ENCODE peak calls at places on chromosome 9, in five cellular contexts. One of them, this sample, is unnamed.

GRCh38 chr9:89278997-89279739 is 31.8 kb upstream of the CKS2 start:
- DNase-seq in fibroblast of mammary gland: peak; percentile 81
- DNase-seq in body of pancreas: peak; percentile 12
- DNase-seq in AG04450: peak; percentile 21
- DNase-seq in glutamatergic neuron: no peak
- DNase-seq in this sample: no peak

GRCh38 chr9:106339882-106340281 is 523.1 kb upstream of the ZNF462 start:
- DNase-seq in fibroblast of mammary gland: no peak
- DNase-seq in body of pancreas: no peak
- DNase-seq in AG04450: no peak
- DNase-seq in glutamatergic neuron: no peak
- DNase-seq in this sample: no peak

GRCh38 chr9:104961238-104961637 is 33.3 kb upstream of the ABCA1 start:
- DNase-seq in fibroblast of mammary gland: peak; percentile 83
- DNase-seq in body of pancreas: no peak
- DNase-seq in AG04450: no peak
- DNase-seq in glutamatergic neuron: peak; percentile 63
- DNase-seq in this sample: no peak

GRCh38 chr9:89419978-89420394 is 77.9 kb downstream of the SEMA4D start:
- DNase-seq in fibroblast of mammary gland: no peak
- DNase-seq in body of pancreas: no peak
- DNase-seq in AG04450: no peak
- DNase-seq in glutamatergic neuron: no peak
- DNase-seq in this sample: no peak

GRCh38 chr9:105150991-105151685 is 93.3 kb upstream of the SLC44A1 start:
- DNase-seq in fibroblast of mammary gland: peak; percentile 57
- DNase-seq in body of pancreas: no peak
- DNase-seq in AG04450: no peak
- DNase-seq in glutamatergic neuron: no peak
- DNase-seq in this sample: no peak

GRCh38 chr9:107755267-107755666 is 265.7 kb upstream of the KLF4 start:
- DNase-seq in fibroblast of mammary gland: peak; percentile 77
- DNase-seq in body of pancreas: peak; percentile 30
- DNase-seq in AG04450: no peak
- DNase-seq in glutamatergic neuron: no peak
- DNase-seq in this sample: no peak

GRCh38 chr9:128254855-128255759 is 20.7 kb downstream of the GOLGA2 start:
- DNase-seq in fibroblast of mammary gland: peak; percentile 42
- DNase-seq in body of pancreas: peak; percentile 76
- DNase-seq in AG04450: no peak
- DNase-seq in glutamatergic neuron: peak; percentile 87
- DNase-seq in this sample: peak; percentile 52

GRCh38 chr9:82549174-82549821 is 513.6 kb downstream of the RASEF start:
- DNase-seq in fibroblast of mammary gland: no peak
- DNase-seq in body of pancreas: peak; percentile 49
- DNase-seq in AG04450: no peak
- DNase-seq in glutamatergic neuron: no peak
- DNase-seq in this sample: no peak

GRCh38 chr9:137484551-137485315 is 25.6 kb upstream of the NSMF start:
- DNase-seq in fibroblast of mammary gland: no peak
- DNase-seq in body of pancreas: no peak
- DNase-seq in AG04450: no peak
- DNase-seq in glutamatergic neuron: no peak
- DNase-seq in this sample: no peak

GRCh38 chr9:33049680-33050361 is 24.7 kb downstream of the DNAJA1 start:
- DNase-seq in fibroblast of mammary gland: no peak
- DNase-seq in body of pancreas: no peak
- DNase-seq in AG04450: no peak
- DNase-seq in glutamatergic neuron: no peak
- DNase-seq in this sample: no peak

GRCh38 chr9:38235244-38235643 is 157.3 kb upstream of the ALDH1B1 start:
- DNase-seq in fibroblast of mammary gland: no peak
- DNase-seq in body of pancreas: no peak
- DNase-seq in AG04450: no peak
- DNase-seq in glutamatergic neuron: peak; percentile 61
- DNase-seq in this sample: no peak

GRCh38 chr9:94920439-94920951 is 194.0 kb downstream of the AOPEP start:
- DNase-seq in fibroblast of mammary gland: peak; percentile 90
- DNase-seq in body of pancreas: no peak
- DNase-seq in AG04450: peak; percentile 33
- DNase-seq in glutamatergic neuron: no peak
- DNase-seq in this sample: no peak

GRCh38 chr9:109945571-109945970 is 165.6 kb downstream of the PALM2AKAP2 start:
- DNase-seq in fibroblast of mammary gland: peak; percentile 75
- DNase-seq in body of pancreas: no peak
- DNase-seq in AG04450: no peak
- DNase-seq in glutamatergic neuron: no peak
- DNase-seq in this sample: no peak

GRCh38 chr9:137243626-137244485 is 2.8 kb downstream of the TUBB4B start:
- DNase-seq in fibroblast of mammary gland: no peak
- DNase-seq in body of pancreas: peak; percentile 29
- DNase-seq in AG04450: no peak
- DNase-seq in glutamatergic neuron: no peak
- DNase-seq in this sample: no peak

GRCh38 chr9:136148766-136149165 is 30.1 kb upstream of the TMEM250 start:
- DNase-seq in fibroblast of mammary gland: no peak
- DNase-seq in body of pancreas: no peak
- DNase-seq in AG04450: no peak
- DNase-seq in glutamatergic neuron: peak; percentile 16
- DNase-seq in this sample: no peak

GRCh38 chr9:26228273-26228672 is 550.0 kb upstream of the TUSC1 start:
- DNase-seq in fibroblast of mammary gland: peak; percentile 15
- DNase-seq in body of pancreas: no peak
- DNase-seq in AG04450: no peak
- DNase-seq in glutamatergic neuron: no peak
- DNase-seq in this sample: no peak

GRCh38 chr9:36551129-36551528 is 21.6 kb upstream of the MELK start:
- DNase-seq in fibroblast of mammary gland: no peak
- DNase-seq in body of pancreas: no peak
- DNase-seq in AG04450: no peak
- DNase-seq in glutamatergic neuron: no peak
- DNase-seq in this sample: no peak

GRCh38 chr9:118109542-118109941 is 405.3 kb downstream of the TLR4 start:
- DNase-seq in fibroblast of mammary gland: no peak
- DNase-seq in body of pancreas: no peak
- DNase-seq in AG04450: no peak
- DNase-seq in glutamatergic neuron: no peak
- DNase-seq in this sample: no peak

GRCh38 chr9:92749934-92750315 is 14.7 kb downstream of the BICD2 start:
- DNase-seq in fibroblast of mammary gland: peak; percentile 56
- DNase-seq in body of pancreas: no peak
- DNase-seq in AG04450: no peak
- DNase-seq in glutamatergic neuron: no peak
- DNase-seq in this sample: no peak

GRCh38 chr9:91038483-91039124 is 237.0 kb downstream of the SYK start:
- DNase-seq in fibroblast of mammary gland: no peak
- DNase-seq in body of pancreas: no peak
- DNase-seq in AG04450: no peak
- DNase-seq in glutamatergic neuron: no peak
- DNase-seq in this sample: no peak

GRCh38 chr9:113986931-113987330 is 91.2 kb downstream of the AMBP start:
- DNase-seq in fibroblast of mammary gland: no peak
- DNase-seq in body of pancreas: no peak
- DNase-seq in AG04450: no peak
- DNase-seq in glutamatergic neuron: no peak
- DNase-seq in this sample: no peak

GRCh38 chr9:16825364-16825763 is 45.1 kb downstream of the BNC2 start:
- DNase-seq in fibroblast of mammary gland: peak; percentile 70
- DNase-seq in body of pancreas: no peak
- DNase-seq in AG04450: no peak
- DNase-seq in glutamatergic neuron: no peak
- DNase-seq in this sample: no peak

GRCh38 chr9:2344436-2344835 is 277.2 kb upstream of the VLDLR start:
- DNase-seq in fibroblast of mammary gland: no peak
- DNase-seq in body of pancreas: no peak
- DNase-seq in AG04450: no peak
- DNase-seq in glutamatergic neuron: no peak
- DNase-seq in this sample: no peak

GRCh38 chr9:36748322-36748899 is 175.7 kb downstream of the MELK start:
- DNase-seq in fibroblast of mammary gland: peak; percentile 34
- DNase-seq in body of pancreas: peak; percentile 22
- DNase-seq in AG04450: no peak
- DNase-seq in glutamatergic neuron: no peak
- DNase-seq in this sample: no peak

DNA sequence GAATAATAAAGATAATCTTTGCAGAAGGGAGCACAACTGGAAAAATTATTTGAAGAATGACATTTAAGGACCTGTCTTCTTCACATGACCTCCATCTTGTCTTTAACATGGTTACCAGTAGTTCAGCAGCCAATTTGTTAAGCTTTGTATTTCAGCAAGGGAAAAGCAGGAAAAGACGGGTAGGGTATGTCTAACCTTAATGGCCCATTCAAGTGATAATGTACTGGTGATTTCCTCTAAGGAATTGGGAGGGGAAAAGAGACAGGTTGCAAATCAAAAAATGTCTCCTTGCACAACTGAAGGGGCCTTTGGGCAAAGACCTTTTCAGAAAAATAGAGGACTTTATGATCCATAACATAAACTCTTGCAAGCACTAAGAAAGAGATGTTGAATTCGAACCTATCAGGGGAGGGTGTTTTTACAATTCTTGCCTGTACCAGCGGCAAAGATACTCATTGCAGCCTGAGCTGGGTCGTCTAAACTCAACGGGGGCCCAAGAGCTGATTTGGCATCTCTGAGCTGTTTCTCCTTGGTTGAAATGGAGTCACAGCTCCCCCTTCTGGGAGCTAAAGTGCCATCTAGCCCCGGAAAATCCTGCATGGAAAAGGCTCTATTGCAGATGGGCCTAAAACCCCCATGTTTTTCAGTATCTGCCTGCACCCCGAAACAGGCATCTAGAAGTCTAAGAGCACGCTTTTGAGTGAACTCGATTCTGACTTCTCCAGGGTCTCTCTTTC is 3.8 kb downstream of the BRINP1 start:
- DNase-seq in fibroblast of mammary gland: peak; percentile 35
- DNase-seq in body of pancreas: no peak
- DNase-seq in AG04450: no peak
- DNase-seq in glutamatergic neuron: peak; percentile 72
- DNase-seq in this sample: no peak
- TF ChIP-seq CTCF in fibroblast of mammary gland: peak; percentile 55
- TF ChIP-seq CTCF in body of pancreas: no peak
- TF ChIP-seq CTCF in AG04450: no peak
- TF ChIP-seq CTCF in glutamatergic neuron: peak; percentile 72
- TF ChIP-seq CTCF in this sample: no peak

GRCh38 chr9:99474186-99474585 is 252.1 kb downstream of the SEC61B start:
- DNase-seq in fibroblast of mammary gland: no peak
- DNase-seq in body of pancreas: no peak
- DNase-seq in AG04450: no peak
- DNase-seq in glutamatergic neuron: no peak
- DNase-seq in this sample: no peak

GRCh38 chr9:99472916-99473245 is 250.8 kb downstream of the SEC61B start:
- DNase-seq in fibroblast of mammary gland: no peak
- DNase-seq in body of pancreas: no peak
- DNase-seq in AG04450: no peak
- DNase-seq in glutamatergic neuron: no peak
- DNase-seq in this sample: no peak

DNA sequence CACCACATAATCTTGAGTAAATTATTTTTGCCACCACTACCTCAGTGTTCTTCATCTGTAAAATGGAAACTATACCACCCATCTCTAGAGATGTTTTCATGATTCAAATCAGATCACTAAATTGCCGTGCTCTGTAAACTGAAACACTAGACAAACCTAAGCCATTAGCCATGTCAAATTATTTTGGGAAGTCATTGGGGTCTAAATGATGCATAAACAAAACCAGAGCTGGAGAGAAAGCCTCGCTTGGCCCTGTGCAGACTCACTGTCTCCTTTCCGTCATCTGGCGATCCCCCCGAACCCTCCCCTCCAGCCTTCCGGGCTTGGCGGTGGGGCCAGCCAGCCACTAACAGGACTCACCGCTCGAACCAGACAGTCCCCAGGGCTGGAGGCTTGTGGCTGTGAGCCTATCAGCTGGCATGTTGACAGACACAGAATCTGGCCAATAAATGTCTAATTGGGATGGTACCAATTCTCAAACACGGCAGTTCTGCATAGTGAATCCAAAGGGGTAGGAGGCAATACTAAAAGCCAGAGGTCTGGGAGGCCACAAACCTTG is 256.5 kb downstream of the SEC61B start:
- DNase-seq in fibroblast of mammary gland: no peak
- DNase-seq in body of pancreas: no peak
- DNase-seq in AG04450: no peak
- DNase-seq in glutamatergic neuron: no peak
- DNase-seq in this sample: no peak
- TF ChIP-seq CTCF in fibroblast of mammary gland: no peak
- TF ChIP-seq CTCF in body of pancreas: no peak
- TF ChIP-seq CTCF in AG04450: no peak
- TF ChIP-seq CTCF in glutamatergic neuron: no peak
- TF ChIP-seq CTCF in this sample: no peak

GRCh38 chr9:3858961-3859360 is 333.2 kb upstream of the RFX3 start:
- DNase-seq in fibroblast of mammary gland: peak; percentile 67
- DNase-seq in body of pancreas: no peak
- DNase-seq in AG04450: no peak
- DNase-seq in glutamatergic neuron: no peak
- DNase-seq in this sample: no peak

GRCh38 chr9:3863686-3864085 is 337.9 kb upstream of the RFX3 start:
- DNase-seq in fibroblast of mammary gland: peak; percentile 75
- DNase-seq in body of pancreas: no peak
- DNase-seq in AG04450: no peak
- DNase-seq in glutamatergic neuron: no peak
- DNase-seq in this sample: no peak

GRCh38 chr9:3868012-3868411 is 342.2 kb upstream of the RFX3 start:
- DNase-seq in fibroblast of mammary gland: peak; percentile 48
- DNase-seq in body of pancreas: no peak
- DNase-seq in AG04450: no peak
- DNase-seq in glutamatergic neuron: no peak
- DNase-seq in this sample: no peak

GRCh38 chr9:3865373-3865772 is 339.6 kb upstream of the RFX3 start:
- DNase-seq in fibroblast of mammary gland: peak; percentile 86
- DNase-seq in body of pancreas: no peak
- DNase-seq in AG04450: no peak
- DNase-seq in glutamatergic neuron: no peak
- DNase-seq in this sample: no peak

GRCh38 chr9:3863114-3863528 is 337.3 kb upstream of the RFX3 start:
- DNase-seq in fibroblast of mammary gland: peak; percentile 98
- DNase-seq in body of pancreas: peak; percentile 17
- DNase-seq in AG04450: no peak
- DNase-seq in glutamatergic neuron: no peak
- DNase-seq in this sample: no peak
- TF ChIP-seq CTCF in fibroblast of mammary gland: peak; percentile 17
- TF ChIP-seq CTCF in body of pancreas: no peak
- TF ChIP-seq CTCF in AG04450: no peak
- TF ChIP-seq CTCF in glutamatergic neuron: no peak
- TF ChIP-seq CTCF in this sample: no peak

DNA sequence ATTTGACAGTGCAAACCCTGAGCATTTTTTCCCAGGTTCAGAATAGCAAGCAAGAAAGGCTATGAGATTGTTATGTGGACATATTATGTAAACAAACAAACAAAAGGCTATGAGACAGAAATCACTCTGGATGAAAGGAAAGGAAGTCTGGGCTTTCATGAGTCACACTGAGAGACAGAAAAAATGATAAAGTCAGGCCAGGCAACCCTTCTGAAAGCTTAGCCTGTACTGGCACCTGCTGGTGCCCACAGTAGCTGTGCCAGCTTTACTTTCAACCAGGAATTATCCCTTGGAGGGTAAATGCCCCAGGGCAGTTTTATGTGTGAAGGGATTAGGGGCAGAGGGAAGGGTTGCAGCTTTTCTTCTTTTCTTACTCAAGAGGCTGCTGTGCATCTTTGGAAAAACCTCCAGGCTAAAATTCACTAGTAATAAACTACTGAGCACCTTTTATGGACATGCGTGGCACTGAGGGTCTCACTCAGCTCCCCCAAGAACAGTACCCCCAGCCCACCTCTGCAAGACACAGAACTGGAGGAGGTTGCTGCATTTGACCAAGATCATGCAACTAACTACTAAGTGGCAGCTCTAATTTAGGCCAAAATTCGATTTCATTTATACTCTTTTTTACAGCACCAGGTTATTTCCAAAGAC is 41.7 kb downstream of the ACTL7B start:
- DNase-seq in fibroblast of mammary gland: peak; percentile 56
- DNase-seq in body of pancreas: no peak
- DNase-seq in AG04450: no peak
- DNase-seq in glutamatergic neuron: no peak
- DNase-seq in this sample: no peak
- TF ChIP-seq CTCF in fibroblast of mammary gland: peak; percentile 45
- TF ChIP-seq CTCF in body of pancreas: peak; percentile 16
- TF ChIP-seq CTCF in AG04450: no peak
- TF ChIP-seq CTCF in glutamatergic neuron: no peak
- TF ChIP-seq CTCF in this sample: no peak